ENCODE peak calls at places on chromosomes 2 and 18, in six cellular contexts. K, D, J, F, I and N are unnamed samples.

GRCh38 chr2:42102606-42103450 is 55.0 kb downstream of the PKDCC start:
- DNase-seq in K (no peak), D (no peak), J (no peak), F (no peak), I (no peak), N (peak)

GRCh38 chr2:98280376-98281102 is 65.7 kb upstream of the CNGA3 start:
- DNase-seq in K (no peak), D (no peak), J (no peak), F (no peak), I (no peak), N (peak)

GRCh38 chr18:3454365-3455089 is 4.6 kb downstream of the TGIF1 start:
- DNase-seq in K (peak), D (peak), J (no peak), F (no peak), I (no peak), N (peak)

GRCh38 chr2:29940706-29941105 is 19.3 kb upstream of the ALK start:
- DNase-seq in K (no peak), D (no peak), J (no peak), F (no peak), I (no peak), N (peak)

GRCh38 chr2:66306488-66306887 is 128.4 kb upstream of the MEIS1 start:
- DNase-seq in K (no peak), D (no peak), J (no peak), F (no peak), I (no peak), N (no peak)

GRCh38 chr2:207796585-207797350 is 27.1 kb upstream of the FZD5 start:
- DNase-seq in K (no peak), D (peak), J (no peak), F (peak), I (no peak), N (peak)

GRCh38 chr18:23805898-23806297 is 116.6 kb downstream of the LAMA3 start:
- DNase-seq in K (no peak), D (peak), J (no peak), F (no peak), I (no peak), N (no peak)

GRCh38 chr2:137435176-137435575 is 529.1 kb upstream of the HNMT start:
- DNase-seq in K (no peak), D (no peak), J (no peak), F (no peak), I (no peak), N (no peak)

GRCh38 chr18:59484796-59485328 is 125.8 kb upstream of the LMAN1 start:
- DNase-seq in K (no peak), D (no peak), J (no peak), F (no peak), I (no peak), N (peak)

GRCh38 chr2:192887296-192887695 is 692.6 kb upstream of the TMEFF2 start:
- DNase-seq in K (peak), D (peak), J (no peak), F (no peak), I (no peak), N (peak)

GRCh38 chr2:109239720-109240119 is 110.7 kb downstream of the SH3RF3 start:
- DNase-seq in K (no peak), D (no peak), J (no peak), F (no peak), I (peak), N (peak)

GRCh38 chr2:112150447-112150846 is 12.3 kb downstream of the FBLN7 start:
- DNase-seq in K (no peak), D (no peak), J (no peak), F (no peak), I (peak), N (no peak)

GRCh38 chr18:37484893-37485834 is 80.4 kb downstream of the CELF4 start:
- DNase-seq in K (peak), D (peak), J (no peak), F (peak), I (no peak), N (peak)

GRCh38 chr18:58390399-58390798 is 238.5 kb downstream of the ALPK2 start:
- DNase-seq in K (no peak), D (no peak), J (no peak), F (no peak), I (no peak), N (peak)

GRCh38 chr2:134347756-134348155 is 93.9 kb downstream of the MGAT5 start:
- DNase-seq in K (no peak), D (no peak), J (no peak), F (no peak), I (no peak), N (no peak)

GRCh38 chr2:194203898-194204297 is 1453.1 kb upstream of the SLC39A10 start:
- DNase-seq in K (peak), D (no peak), J (no peak), F (no peak), I (no peak), N (no peak)

GRCh38 chr18:47595816-47596501 is 334.5 kb downstream of the SMAD2 start:
- DNase-seq in K (peak), D (peak), J (no peak), F (peak), I (peak), N (no peak)

GRCh38 chr2:65637061-65637460 is 204.7 kb upstream of the SPRED2 start:
- DNase-seq in K (no peak), D (no peak), J (no peak), F (no peak), I (no peak), N (no peak)

GRCh38 chr18:14914771-14915170 is 166.8 kb downstream of the ANKRD30B start:
- DNase-seq in K (no peak), D (no peak), J (no peak), F (no peak), I (no peak), N (no peak)

GRCh38 chr18:24176727-24177416 is 38.0 kb downstream of the CABYR start:
- DNase-seq in K (peak), D (peak), J (peak), F (peak), I (peak), N (peak)

GRCh38 chr2:180980943-180981898 is 816 bp downstream of the UBE2E3 start:
- DNase-seq in K (peak), D (peak), J (no peak), F (peak), I (no peak), N (peak)

GRCh38 chr18:32470136-32470712 is 458 bp downstream of the GAREM1 start:
- DNase-seq in K (no peak), D (no peak), J (no peak), F (peak), I (no peak), N (peak)

GRCh38 chr2:148022351-148022750 is 1.5 kb downstream of the MBD5 start:
- DNase-seq in K (no peak), D (no peak), J (no peak), F (no peak), I (no peak), N (no peak)

GRCh38 chr2:110755494-110756078 is 23.2 kb downstream of the ACOXL start:
- DNase-seq in K (peak), D (no peak), J (no peak), F (no peak), I (peak), N (no peak)

GRCh38 chr2:121532347-121532766 is 1.7 kb downstream of the RNU4ATAC start:
- DNase-seq in K (peak), D (peak), J (no peak), F (no peak), I (peak), N (peak)

GRCh38 chr2:86042256-86043168 is 63.2 kb downstream of the POLR1A start:
- DNase-seq in K (no peak), D (no peak), J (no peak), F (no peak), I (no peak), N (no peak)

GRCh38 chr2:124308319-124309062 is 283.4 kb downstream of the CNTNAP5 start:
- DNase-seq in K (no peak), D (no peak), J (no peak), F (no peak), I (no peak), N (no peak)

GRCh38 chr2:126700677-126701076 is 44.7 kb downstream of the GYPC start:
- DNase-seq in K (peak), D (no peak), J (no peak), F (no peak), I (no peak), N (no peak)

GRCh38 chr18:9612215-9612830 is 2.0 kb downstream of the PPP4R1 start:
- DNase-seq in K (peak), D (peak), J (no peak), F (peak), I (peak), N (peak)

GRCh38 chr2:226185613-226186211 is 613.9 kb downstream of the IRS1 start:
- DNase-seq in K (peak), D (peak), J (no peak), F (no peak), I (peak), N (no peak)

GRCh38 chr2:61978522-61978921 is 73.0 kb downstream of the COMMD1 start:
- DNase-seq in K (peak), D (peak), J (no peak), F (no peak), I (no peak), N (peak)

GRCh38 chr2:120867290-120868231 is 131.9 kb downstream of the GLI2 start:
- DNase-seq in K (peak), D (peak), J (no peak), F (no peak), I (peak), N (peak)

GRCh38 chr2:164771897-164772296 is 69.7 kb downstream of the COBLL1 start:
- DNase-seq in K (peak), D (no peak), J (no peak), F (no peak), I (no peak), N (peak)

GRCh38 chr2:71699428-71699827 is 246.1 kb downstream of the DYSF start:
- DNase-seq in K (no peak), D (no peak), J (no peak), F (no peak), I (no peak), N (no peak)

GRCh38 chr2:179876266-179876665 is 14.9 kb upstream of the ZNF385B start:
- DNase-seq in K (no peak), D (peak), J (no peak), F (no peak), I (no peak), N (no peak)

GRCh38 chr2:241925277-241925676 is 55.7 kb downstream of the RTP5 start:
- DNase-seq in K (no peak), D (no peak), J (no peak), F (no peak), I (no peak), N (no peak)

GRCh38 chr2:43199492-43200481 is 26.6 kb downstream of the ZFP36L2 start:
- DNase-seq in K (no peak), D (peak), J (no peak), F (no peak), I (no peak), N (peak)

GRCh38 chr2:51027968-51028367 is 4.0 kb downstream of the NRXN1 start:
- DNase-seq in K (no peak), D (no peak), J (no peak), F (no peak), I (no peak), N (no peak)

GRCh38 chr18:2890606-2891005 is 43.8 kb downstream of the EMILIN2 start:
- DNase-seq in K (no peak), D (no peak), J (no peak), F (no peak), I (no peak), N (no peak)